ENCODE peak calls at places on chromosomes 6 and 20, in four cellular contexts. One of them, this sample, is unnamed. For H3K27me3, the result is how much of the 10 kb centered on the place peaks cover.

GRCh38 chr6:79421707-79422484 is 115.3 kb downstream of the LCA5 start:
- DNase-seq in pancreas: peak
- DNase-seq in PC-9: peak
- DNase-seq in naive thymus-derived CD4-positive, alpha-beta T cell: no peak
- DNase-seq in this sample: peak

GRCh38 chr20:25308671-25309394 is 60.9 kb downstream of the PYGB start:
- DNase-seq in pancreas: no peak
- DNase-seq in naive thymus-derived CD4-positive, alpha-beta T cell: no peak
- DNase-seq in PC-9: peak
- DNase-seq in this sample: peak

GRCh38 chr6:142387997-142388815 is 86.4 kb downstream of the ADGRG6 start:
- DNase-seq in PC-9: no peak
- DNase-seq in pancreas: no peak
- DNase-seq in naive thymus-derived CD4-positive, alpha-beta T cell: peak
- DNase-seq in this sample: peak

GRCh38 chr6:97668716-97669115 is 385.7 kb upstream of the MMS22L start:
- DNase-seq in PC-9: no peak
- DNase-seq in pancreas: no peak
- DNase-seq in naive thymus-derived CD4-positive, alpha-beta T cell: no peak
- DNase-seq in this sample: no peak

GRCh38 chr6:170273191-170273590 is 17.7 kb downstream of the DLL1 start:
- DNase-seq in pancreas: no peak
- DNase-seq in PC-9: no peak
- DNase-seq in naive thymus-derived CD4-positive, alpha-beta T cell: no peak
- DNase-seq in this sample: no peak

GRCh38 chr6:106141441-106142237 is 55.5 kb downstream of the PRDM1 start:
- DNase-seq in PC-9: no peak
- DNase-seq in pancreas: no peak
- DNase-seq in naive thymus-derived CD4-positive, alpha-beta T cell: no peak
- DNase-seq in this sample: peak

GRCh38 chr6:24974182-24975171 is 38.7 kb upstream of the RIPOR2 start:
- DNase-seq in PC-9: no peak
- DNase-seq in naive thymus-derived CD4-positive, alpha-beta T cell: no peak
- DNase-seq in pancreas: no peak
- DNase-seq in this sample: no peak

GRCh38 chr20:50874758-50875665 is 56.2 kb downstream of the ADNP start:
- DNase-seq in PC-9: no peak
- DNase-seq in pancreas: no peak
- DNase-seq in naive thymus-derived CD4-positive, alpha-beta T cell: no peak
- DNase-seq in this sample: peak

GRCh38 chr6:524803-525202 is 132.1 kb downstream of the HUS1B start:
- DNase-seq in PC-9: no peak
- DNase-seq in naive thymus-derived CD4-positive, alpha-beta T cell: peak
- DNase-seq in pancreas: no peak
- DNase-seq in this sample: no peak

GRCh38 chr6:123802697-123803455 is 789 bp upstream of the NKAIN2 start:
- DNase-seq in pancreas: peak
- DNase-seq in naive thymus-derived CD4-positive, alpha-beta T cell: peak
- DNase-seq in PC-9: peak
- DNase-seq in this sample: peak

GRCh38 chr6:135938588-135939215 is 87.2 kb downstream of the PDE7B start:
- DNase-seq in PC-9: no peak
- DNase-seq in pancreas: no peak
- DNase-seq in naive thymus-derived CD4-positive, alpha-beta T cell: no peak
- DNase-seq in this sample: no peak

GRCh38 chr6:70700922-70701876 is 33.5 kb downstream of the SMAP1 start:
- DNase-seq in PC-9: no peak
- DNase-seq in naive thymus-derived CD4-positive, alpha-beta T cell: no peak
- DNase-seq in pancreas: no peak
- DNase-seq in this sample: no peak

GRCh38 chr20:36528176-36528874 is 13.0 kb upstream of the MYL9 start:
- DNase-seq in pancreas: no peak
- DNase-seq in naive thymus-derived CD4-positive, alpha-beta T cell: no peak
- DNase-seq in PC-9: no peak
- DNase-seq in this sample: no peak

GRCh38 chr6:127538750-127539264 is 19.7 kb upstream of the MTCL3 start:
- DNase-seq in naive thymus-derived CD4-positive, alpha-beta T cell: no peak
- DNase-seq in pancreas: no peak
- DNase-seq in PC-9: no peak
- DNase-seq in this sample: no peak

GRCh38 chr20:64106981-64107735 is at the start of gene NPBWR2:
- DNase-seq in pancreas: no peak
- DNase-seq in PC-9: no peak
- DNase-seq in naive thymus-derived CD4-positive, alpha-beta T cell: peak
- DNase-seq in this sample: no peak

GRCh38 chr6:111818539-111819226 is 54.6 kb downstream of the FYN start:
- DNase-seq in pancreas: no peak
- DNase-seq in PC-9: no peak
- DNase-seq in naive thymus-derived CD4-positive, alpha-beta T cell: no peak
- DNase-seq in this sample: no peak

GRCh38 chr20:53774487-53775203 is 181.0 kb upstream of the ZNF217 start:
- DNase-seq in PC-9: no peak
- DNase-seq in pancreas: no peak
- DNase-seq in naive thymus-derived CD4-positive, alpha-beta T cell: no peak
- DNase-seq in this sample: no peak

GRCh38 chr6:170046786-170047626 is 243.9 kb downstream of the DLL1 start:
- DNase-seq in PC-9: no peak
- DNase-seq in naive thymus-derived CD4-positive, alpha-beta T cell: no peak
- DNase-seq in pancreas: peak
- DNase-seq in this sample: peak

GRCh38 chr6:78390066-78390465 is 477.3 kb upstream of the IRAK1BP1 start:
- DNase-seq in naive thymus-derived CD4-positive, alpha-beta T cell: no peak
- DNase-seq in pancreas: no peak
- DNase-seq in PC-9: no peak
- DNase-seq in this sample: no peak

GRCh38 chr6:118963003-118963402 is 28.0 kb upstream of the MCM9 start:
- DNase-seq in PC-9: no peak
- DNase-seq in pancreas: no peak
- DNase-seq in naive thymus-derived CD4-positive, alpha-beta T cell: peak
- DNase-seq in this sample: peak

GRCh38 chr6:145669627-145670034 is 65.7 kb downstream of the EPM2A start:
- DNase-seq in PC-9: no peak
- DNase-seq in naive thymus-derived CD4-positive, alpha-beta T cell: no peak
- DNase-seq in pancreas: no peak
- DNase-seq in this sample: no peak

GRCh38 chr20:3563548-3564177 is 92.8 kb downstream of the ATRN start:
- DNase-seq in pancreas: no peak
- DNase-seq in PC-9: peak
- DNase-seq in naive thymus-derived CD4-positive, alpha-beta T cell: peak
- DNase-seq in this sample: peak

GRCh38 chr6:5695260-5696245 is 311.2 kb downstream of the NRN1 start:
- DNase-seq in pancreas: no peak
- DNase-seq in naive thymus-derived CD4-positive, alpha-beta T cell: no peak
- DNase-seq in PC-9: no peak
- DNase-seq in this sample: no peak

GRCh38 chr6:56381852-56382251 is 134.5 kb upstream of the COL21A1 start:
- DNase-seq in pancreas: no peak
- DNase-seq in naive thymus-derived CD4-positive, alpha-beta T cell: no peak
- DNase-seq in PC-9: no peak
- DNase-seq in this sample: no peak

GRCh38 chr6:54874349-54875048 is 27.9 kb downstream of the FAM83B start:
- DNase-seq in pancreas: no peak
- DNase-seq in PC-9: no peak
- DNase-seq in naive thymus-derived CD4-positive, alpha-beta T cell: no peak
- DNase-seq in this sample: no peak

GRCh38 chr6:156883497-156884252 is 106.5 kb downstream of the ARID1B start:
- DNase-seq in pancreas: peak
- DNase-seq in PC-9: peak
- DNase-seq in naive thymus-derived CD4-positive, alpha-beta T cell: peak
- DNase-seq in this sample: no peak

GRCh38 chr6:56947931-56948330 is 7.0 kb upstream of the BEND6 start:
- DNase-seq in naive thymus-derived CD4-positive, alpha-beta T cell: no peak
- DNase-seq in PC-9: no peak
- DNase-seq in pancreas: no peak
- DNase-seq in this sample: no peak

GRCh38 chr20:24663496-24663895 is 194.1 kb downstream of the SYNDIG1 start:
- DNase-seq in naive thymus-derived CD4-positive, alpha-beta T cell: no peak
- DNase-seq in PC-9: no peak
- DNase-seq in pancreas: no peak
- DNase-seq in this sample: no peak

GRCh38 chr6:49553353-49553752 is 2.9 kb downstream of the C6orf141 start:
- DNase-seq in pancreas: no peak
- DNase-seq in naive thymus-derived CD4-positive, alpha-beta T cell: no peak
- DNase-seq in PC-9: no peak
- DNase-seq in this sample: no peak

GRCh38 chr20:13342469-13343242 is 121.6 kb downstream of the ISM1 start:
- DNase-seq in pancreas: no peak
- DNase-seq in naive thymus-derived CD4-positive, alpha-beta T cell: no peak
- DNase-seq in PC-9: no peak
- DNase-seq in this sample: no peak

GRCh38 chr6:41575598-41575997 is 29.4 kb downstream of the FOXP4 start:
- DNase-seq in pancreas: no peak
- DNase-seq in naive thymus-derived CD4-positive, alpha-beta T cell: no peak
- DNase-seq in PC-9: no peak
- DNase-seq in this sample: no peak

GRCh38 chr6:142819603-142820335 is 125.2 kb downstream of the HIVEP2 start:
- DNase-seq in PC-9: no peak
- DNase-seq in pancreas: no peak
- DNase-seq in naive thymus-derived CD4-positive, alpha-beta T cell: peak
- DNase-seq in this sample: peak

GRCh38 chr6:83976037-83976755 is 57.4 kb upstream of the MRAP2 start:
- DNase-seq in PC-9: no peak
- DNase-seq in naive thymus-derived CD4-positive, alpha-beta T cell: no peak
- DNase-seq in pancreas: no peak
- DNase-seq in this sample: no peak

GRCh38 chr6:98835149-98836024 is 1.0 kb downstream of the POU3F2 start:
- DNase-seq in pancreas: peak
- DNase-seq in PC-9: no peak
- DNase-seq in naive thymus-derived CD4-positive, alpha-beta T cell: no peak
- DNase-seq in this sample: peak
- H3K4me3 ChIP-seq in pancreas: peak
- H3K4me3 ChIP-seq in PC-9: no peak
- H3K4me3 ChIP-seq in naive thymus-derived CD4-positive, alpha-beta T cell: no peak
- H3K4me3 ChIP-seq in this sample: peak

DNA sequence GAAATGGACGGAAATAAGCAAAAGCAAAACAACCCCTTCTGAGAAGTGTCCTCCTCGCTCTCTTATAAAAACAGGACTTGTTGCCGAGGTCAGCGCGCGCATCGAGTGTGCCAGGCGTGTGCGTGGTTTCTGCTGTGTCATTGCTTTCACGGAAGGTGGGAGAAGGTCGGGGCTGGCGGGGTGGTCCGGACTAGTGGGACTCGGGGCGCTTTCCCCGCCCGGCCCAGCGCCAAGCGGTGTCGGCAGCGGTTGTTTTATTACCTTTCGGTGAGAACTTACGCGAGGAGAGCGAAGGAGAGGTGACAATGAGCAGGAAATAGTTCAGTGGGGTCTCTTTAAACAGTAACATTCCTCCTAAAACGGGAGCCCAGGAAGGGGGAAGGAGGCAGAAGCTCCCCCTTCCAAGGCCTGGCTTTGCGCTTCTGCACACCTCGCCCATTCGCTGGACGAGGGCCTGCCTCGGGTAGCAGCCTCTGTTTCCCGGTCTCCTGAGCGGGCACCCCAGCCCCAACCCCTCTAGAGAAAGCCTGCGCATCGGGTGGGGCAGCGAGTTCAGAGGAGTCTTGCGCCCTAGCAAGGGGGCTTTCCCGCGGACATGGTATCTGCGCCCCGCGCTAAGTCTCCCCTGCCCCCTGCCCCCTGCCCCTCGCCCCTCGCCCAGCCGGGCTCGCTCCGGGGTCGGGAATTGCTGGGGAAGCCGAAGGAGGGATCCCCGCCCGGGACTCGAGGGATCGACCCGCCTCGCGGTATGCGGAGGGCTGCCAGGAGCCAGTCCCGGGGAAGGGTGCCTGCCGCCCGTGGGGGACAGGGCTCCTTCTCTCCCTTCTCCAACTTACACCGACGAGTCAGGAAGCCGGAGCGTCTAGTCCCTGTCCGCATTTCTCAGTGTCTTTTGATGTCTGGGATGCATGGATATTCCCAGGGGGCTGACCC is 1.2 kb upstream of the TBXT start:
- DNase-seq in PC-9: no peak
- DNase-seq in naive thymus-derived CD4-positive, alpha-beta T cell: no peak
- DNase-seq in pancreas: no peak
- DNase-seq in this sample: no peak
- H3K27me3 ChIP-seq in PC-9: half or more
- H3K27me3 ChIP-seq in naive thymus-derived CD4-positive, alpha-beta T cell: under half
- H3K27me3 ChIP-seq in pancreas: under half
- H3K27me3 ChIP-seq in this sample: half or more

GRCh38 chr6:46921059-46921458 is 679 bp downstream of the ADGRF5 start:
- DNase-seq in naive thymus-derived CD4-positive, alpha-beta T cell: no peak
- DNase-seq in PC-9: no peak
- DNase-seq in pancreas: peak
- DNase-seq in this sample: no peak
- H3K4me3 ChIP-seq in naive thymus-derived CD4-positive, alpha-beta T cell: no peak
- H3K4me3 ChIP-seq in PC-9: peak
- H3K4me3 ChIP-seq in pancreas: no peak
- H3K4me3 ChIP-seq in this sample: no peak

DNA sequence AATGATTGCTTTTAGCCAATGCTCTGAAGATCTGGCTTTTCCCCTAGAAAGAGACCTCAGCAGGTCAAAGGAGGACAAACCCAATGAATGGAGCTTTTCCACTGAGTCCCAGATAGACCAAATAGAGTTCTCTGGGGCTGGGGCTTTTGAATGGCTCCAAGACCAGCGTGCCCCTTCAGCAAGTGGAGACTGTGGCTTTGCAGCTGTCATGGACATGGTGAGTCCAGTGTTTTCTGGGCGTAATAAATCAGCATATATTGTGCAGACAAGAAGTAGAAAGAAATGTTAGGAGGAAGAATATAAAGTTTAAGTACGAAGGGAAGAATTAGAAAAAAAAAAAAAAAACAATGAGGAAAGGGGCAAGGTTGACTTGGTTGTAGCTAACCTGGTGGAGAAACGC is 28.1 kb downstream of the ULBP1 start:
- DNase-seq in naive thymus-derived CD4-positive, alpha-beta T cell: no peak
- DNase-seq in PC-9: no peak
- DNase-seq in pancreas: no peak
- DNase-seq in this sample: no peak
- H3K27me3 ChIP-seq in naive thymus-derived CD4-positive, alpha-beta T cell: under half
- H3K27me3 ChIP-seq in PC-9: under half
- H3K27me3 ChIP-seq in pancreas: under half
- H3K27me3 ChIP-seq in this sample: half or more

DNA sequence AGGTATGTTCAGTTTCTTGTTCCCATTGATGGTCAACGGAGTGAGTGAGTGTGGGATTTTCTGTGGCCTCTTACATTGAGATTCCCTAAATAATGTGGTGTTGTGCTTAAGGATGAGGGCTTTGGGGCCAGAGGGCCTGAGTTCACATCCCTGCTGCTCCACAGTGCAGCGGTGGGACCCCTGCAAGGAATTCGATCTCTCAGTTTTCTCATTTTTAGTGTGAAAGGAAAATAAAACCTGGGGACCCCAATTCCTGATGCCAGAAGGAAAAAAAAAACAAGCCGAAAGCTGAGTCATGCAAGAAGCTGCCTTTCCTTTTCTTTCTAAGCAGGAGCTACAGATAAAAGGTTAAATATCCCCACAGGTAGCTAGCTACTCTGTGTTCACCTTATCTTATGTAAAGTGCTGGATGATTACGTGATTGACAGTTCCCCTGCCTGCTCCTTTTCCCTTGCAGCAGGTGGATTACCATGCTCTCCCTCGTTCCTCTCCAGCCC is 120.2 kb upstream of the CLDN20 start:
- DNase-seq in naive thymus-derived CD4-positive, alpha-beta T cell: no peak
- DNase-seq in PC-9: no peak
- DNase-seq in pancreas: no peak
- DNase-seq in this sample: peak
- H3K4me3 ChIP-seq in naive thymus-derived CD4-positive, alpha-beta T cell: peak
- H3K4me3 ChIP-seq in PC-9: no peak
- H3K4me3 ChIP-seq in pancreas: peak
- H3K4me3 ChIP-seq in this sample: no peak

GRCh38 chr6:28734443-28734959 is 189.3 kb downstream of the TRIM27 start:
- DNase-seq in naive thymus-derived CD4-positive, alpha-beta T cell: no peak
- DNase-seq in pancreas: no peak
- DNase-seq in PC-9: no peak
- DNase-seq in this sample: no peak
- H3K27me3 ChIP-seq in naive thymus-derived CD4-positive, alpha-beta T cell: under half
- H3K27me3 ChIP-seq in pancreas: under half
- H3K27me3 ChIP-seq in PC-9: under half
- H3K27me3 ChIP-seq in this sample: half or more